ENCODE peak calls at places on chromosomes 5 and 9, in eight cellular contexts. Z is stimulated activated CD8-positive, alpha-beta memory T cell treated with anti-CD3 and anti-CD28 coated beads, Interleukin-15, amount 100 ng/mL, for 24 hours; G is stimulated activated CD4-positive, alpha-beta T cell treated with anti-CD3 and anti-CD28 coated beads, Interleukin-1b, Interleukin-23, amount 100 ng/mL, for 24 hours; R is ecto neural progenitor cell; P is GM20000; I is smooth muscle cell of the brain vasculature; W is left cardiac atrium; D is retina. X is an unnamed sample.

GRCh38 chr9:35795701-35796100 is 4.3 kb downstream of the NPR2 start:
- DNase-seq in Z (no peak), G (no peak), R (no peak), P (no peak), I (no peak), W (no peak), D (no peak), X (no peak)

GRCh38 chr9:20042312-20042711 is 253.5 kb upstream of the SLC24A2 start:
- DNase-seq in Z (no peak), G (no peak), R (no peak), P (no peak), I (no peak), W (no peak), D (no peak), X (no peak)

GRCh38 chr5:115450741-115451140 is 93.8 kb downstream of the FEM1C start:
- DNase-seq in Z (no peak), G (no peak), R (no peak), P (peak; percentile 18), I (no peak), W (no peak), D (no peak), X (no peak)

GRCh38 chr5:149408252-149409099 is 29.4 kb upstream of the IL17B start:
- DNase-seq in Z (no peak), G (no peak), R (no peak), P (no peak), I (no peak), W (no peak), D (no peak), X (no peak)

GRCh38 chr5:91154338-91154737 is 228.8 kb downstream of the ARRDC3 start:
- DNase-seq in Z (no peak), G (no peak), R (no peak), P (no peak), I (no peak), W (no peak), D (no peak), X (no peak)

GRCh38 chr9:73135394-73135793 is 16.3 kb upstream of the ANXA1 start:
- DNase-seq in Z (no peak), G (no peak), R (no peak), P (no peak), I (no peak), W (no peak), D (no peak), X (no peak)

GRCh38 chr9:17082343-17082742 is 52.5 kb upstream of the CNTLN start:
- DNase-seq in Z (no peak), G (no peak), R (peak; percentile 62), P (no peak), I (peak; percentile 64), W (no peak), D (peak; percentile 32), X (peak; percentile 66)

GRCh38 chr9:98742325-98743280 is 33.9 kb upstream of the GABBR2 start:
- DNase-seq in Z (no peak), G (no peak), R (no peak), P (no peak), I (no peak), W (no peak), D (no peak), X (no peak)

GRCh38 chr9:105251733-105252404 is 7.4 kb downstream of the SLC44A1 start:
- DNase-seq in Z (no peak), G (no peak), R (no peak), P (no peak), I (no peak), W (no peak), D (no peak), X (no peak)

GRCh38 chr9:91159664-91160121 is 202.0 kb downstream of the AUH start:
- DNase-seq in Z (no peak), G (no peak), R (no peak), P (no peak), I (no peak), W (peak; percentile 79), D (peak; percentile 39), X (peak; percentile 70)

GRCh38 chr5:133390416-133391155 is 221.8 kb downstream of the FSTL4 start:
- DNase-seq in Z (no peak), G (no peak), R (peak; percentile 32), P (no peak), I (no peak), W (no peak), D (peak; percentile 84), X (no peak)

GRCh38 chr9:93669116-93669957 is 93.0 kb downstream of the PHF2 start:
- DNase-seq in Z (no peak), G (no peak), R (peak; percentile 44), P (no peak), I (no peak), W (no peak), D (peak; percentile 22), X (peak; percentile 52)

GRCh38 chr9:2771661-2772060 is 54.4 kb downstream of the KCNV2 start:
- DNase-seq in Z (no peak), G (no peak), R (no peak), P (no peak), I (no peak), W (no peak), D (no peak), X (no peak)

GRCh38 chr5:56494300-56494704 is 261.2 kb upstream of the ANKRD55 start:
- DNase-seq in Z (no peak), G (no peak), R (no peak), P (peak; percentile 25), I (no peak), W (no peak), D (no peak), X (no peak)

GRCh38 chr9:109766351-109766750 is 13.6 kb upstream of the PALM2AKAP2 start:
- DNase-seq in Z (no peak), G (no peak), R (no peak), P (no peak), I (no peak), W (no peak), D (no peak), X (no peak)

GRCh38 chr9:21565137-21565536 is 83.0 kb upstream of the IFNE start:
- DNase-seq in Z (no peak), G (no peak), R (no peak), P (no peak), I (no peak), W (no peak), D (no peak), X (no peak)

GRCh38 chr9:124260769-124261603 is 3.2 kb downstream of the NEK6 start:
- DNase-seq in Z (no peak), G (no peak), R (no peak), P (no peak), I (no peak), W (peak; percentile 53), D (peak; percentile 40), X (peak; percentile 2)

GRCh38 chr9:27771803-27772545 is 198.7 kb upstream of the C9orf72 start:
- DNase-seq in Z (no peak), G (no peak), R (no peak), P (no peak), I (peak; percentile 62), W (no peak), D (no peak), X (peak; percentile 23)

GRCh38 chr9:133056533-133056932 is 5.2 kb upstream of the CEL start:
- DNase-seq in Z (no peak), G (no peak), R (no peak), P (no peak), I (no peak), W (no peak), D (no peak), X (no peak)

X was measured in H7.